ENCODE peak calls at places on chromosomes 11 and 22, in four cellular contexts. E is choroid plexus epithelial cell; O is central memory CD4-positive, alpha-beta T cell; C is IMR-90. F is an unnamed sample.

GRCh38 chr11:71542856-71543743 is 5.1 kb upstream of the KRTAP5-9 start:
- DNase-seq in E (no peak), O (no peak), C (no peak), F (no peak)

GRCh38 chr11:118175600-118176399 is 639 bp downstream of the SCN2B start:
- DNase-seq in E (no peak), O (no peak), C (no peak), F (no peak)

GRCh38 chr11:128814856-128815705 is 52.0 kb downstream of the KCNJ1 start:
- DNase-seq in E (peak), O (no peak), C (peak), F (no peak)

GRCh38 chr11:72573380-72573949 is 100.8 kb downstream of the PDE2A start:
- DNase-seq in E (peak), O (no peak), C (peak), F (no peak)

GRCh38 chr22:46747646-46748045 is 9.6 kb upstream of the CERK start:
- DNase-seq in E (no peak), O (no peak), C (no peak), F (no peak)

GRCh38 chr11:65500262-65501004 is 1.6 kb downstream of the MALAT1 start:
- DNase-seq in E (peak), O (peak), C (peak), F (no peak)

GRCh38 chr11:63443714-63444113 is 47.3 kb downstream of the PLAAT5 start:
- DNase-seq in E (no peak), O (no peak), C (no peak), F (no peak)

GRCh38 chr11:82927264-82927880 is 25.8 kb downstream of the DDIAS start:
- DNase-seq in E (peak), O (peak), C (peak), F (no peak)

GRCh38 chr22:38353142-38353629 is 36.0 kb upstream of the CSNK1E start:
- DNase-seq in E (peak), O (peak), C (peak), F (peak)

GRCh38 chr11:31690041-31690440 is 121.1 kb downstream of the PAX6 start:
- DNase-seq in E (peak), O (no peak), C (peak), F (no peak)

GRCh38 chr11:43217856-43218255 is 93.9 kb upstream of the API5 start:
- DNase-seq in E (no peak), O (no peak), C (no peak), F (no peak)

GRCh38 chr22:47621253-47621652 is 858.8 kb downstream of the TBC1D22A start:
- DNase-seq in E (no peak), O (no peak), C (no peak), F (no peak)

GRCh38 chr22:30116362-30117117 is 36.3 kb downstream of the HORMAD2 start:
- DNase-seq in E (peak), O (no peak), C (peak), F (no peak)

GRCh38 chr11:130937051-130937450 is 20.8 kb upstream of the SNX19 start:
- DNase-seq in E (no peak), O (no peak), C (no peak), F (no peak)

GRCh38 chr11:70365536-70365912 is 32.8 kb upstream of the CTTN start:
- DNase-seq in E (no peak), O (no peak), C (no peak), F (no peak)

GRCh38 chr11:64009234-64009633 is 23.0 kb downstream of the OTUB1 start:
- DNase-seq in E (no peak), O (no peak), C (no peak), F (no peak)

GRCh38 chr22:23233746-23234408 is 53.6 kb downstream of the BCR start:
- DNase-seq in E (peak), O (no peak), C (peak), F (no peak)

GRCh38 chr11:82732734-82733443 is 775 bp downstream of the FAM181B start:
- DNase-seq in E (no peak), O (no peak), C (no peak), F (no peak)

GRCh38 chr11:62666259-62666926 is 1.3 kb downstream of the CSKMT start:
- DNase-seq in E (no peak), O (no peak), C (no peak), F (no peak)

GRCh38 chr22:18035740-18036139 is 11.4 kb upstream of the MICAL3 start:
- DNase-seq in E (peak), O (no peak), C (peak), F (peak)

GRCh38 chr11:124277809-124278208 is 21.6 kb downstream of the OR8G5 start:
- DNase-seq in E (no peak), O (no peak), C (no peak), F (no peak)

GRCh38 chr11:12410006-12410728 is 32.8 kb downstream of the PARVA start:
- DNase-seq in E (peak), O (no peak), C (peak), F (no peak)

GRCh38 chr11:118353084-118353710 is 6.2 kb upstream of the UBE4A start:
- DNase-seq in E (peak), O (peak), C (peak), F (no peak)

GRCh38 chr11:73308003-73308962 is at the start of gene ARHGEF17:
- DNase-seq in E (peak), O (no peak), C (peak), F (peak)

GRCh38 chr11:68403831-68404230 is 56.7 kb upstream of the PPP6R3 start:
- DNase-seq in E (no peak), O (no peak), C (no peak), F (no peak)

GRCh38 chr11:69674267-69674885 is 777 bp downstream of the LTO1 start:
- DNase-seq in E (peak), O (no peak), C (peak), F (peak)

GRCh38 chr11:77789061-77789730 is 31.3 kb downstream of the RSF1 start:
- DNase-seq in E (no peak), O (no peak), C (no peak), F (no peak)

GRCh38 chr22:36086170-36086490 is 57.5 kb upstream of the RBFOX2 start:
- DNase-seq in E (no peak), O (no peak), C (no peak), F (no peak)

GRCh38 chr11:123904932-123905331 is 3.0 kb downstream of the OR8D4 start:
- DNase-seq in E (no peak), O (no peak), C (no peak), F (no peak)

GRCh38 chr22:38205261-38206128 is 3.7 kb downstream of the MAFF start:
- DNase-seq in E (peak), O (no peak), C (peak), F (no peak)

GRCh38 chr11:125317416-125317815 is 152.9 kb downstream of the PKNOX2 start:
- DNase-seq in E (no peak), O (no peak), C (no peak), F (no peak)

GRCh38 chr11:83042966-83043711 is 28.6 kb downstream of the RAB30 start:
- DNase-seq in E (peak), O (no peak), C (no peak), F (no peak)

GRCh38 chr11:114200351-114200750 is 95.8 kb upstream of the NNMT start:
- DNase-seq in E (no peak), O (no peak), C (no peak), F (no peak)

GRCh38 chr11:128519353-128519752 is 68.0 kb downstream of the ETS1 start:
- DNase-seq in E (no peak), O (no peak), C (no peak), F (no peak)

GRCh38 chr11:72631806-72632731 is 42.2 kb downstream of the PDE2A start:
- DNase-seq in E (peak), O (no peak), C (no peak), F (no peak)

GRCh38 chr11:13110929-13111812 is 102.1 kb downstream of the RASSF10 start:
- DNase-seq in E (peak), O (no peak), C (peak), F (no peak)

GRCh38 chr22:50190182-50190951 is 4.7 kb downstream of the TRABD start:
- DNase-seq in E (peak), O (peak), C (no peak), F (peak)